ENCODE peak calls at places on chromosomes 12 and 14, in ten cellular contexts. I is lower leg skin, L is testis, N is sigmoid colon, Y is uterus, P is IMR-90, U is NB4, W is upper lobe of left lung, S is stomach, Q is gastrocnemius medialis. D is an unnamed sample.

GRCh38 chr14:89279649-89280232 is 137.3 kb downstream of the FOXN3 start:
- DNase-seq in I (no peak), L (no peak), N (no peak), Y (no peak), P (no peak), U (no peak), W (no peak), S (no peak), Q (no peak), D (no peak)

GRCh38 chr12:78585132-78585531 is 279.4 kb upstream of the SYT1 start:
- DNase-seq in I (no peak), L (no peak), N (no peak), Y (no peak), P (no peak), U (no peak), W (no peak), S (no peak), Q (no peak), D (no peak)

GRCh38 chr14:97021571-97022171 is 224.5 kb downstream of the VRK1 start:
- DNase-seq in I (no peak), L (no peak), N (no peak), Y (no peak), P (no peak), U (no peak), W (no peak), S (no peak), Q (no peak), D (no peak)

GRCh38 chr12:1593232-1594044 is 943 bp downstream of the FBXL14 start:
- DNase-seq in I (no peak), L (peak), N (peak), Y (peak), P (no peak), U (peak), W (peak), S (peak), Q (peak), D (peak)

GRCh38 chr14:79613625-79614024 is 597.7 kb downstream of the DIO2 start:
- DNase-seq in I (no peak), L (no peak), N (no peak), Y (no peak), P (no peak), U (no peak), W (no peak), S (no peak), Q (no peak), D (no peak)

GRCh38 chr12:65016881-65017650 is 104.0 kb downstream of the WIF1 start:
- DNase-seq in I (no peak), L (no peak), N (no peak), Y (no peak), P (no peak), U (no peak), W (no peak), S (no peak), Q (no peak), D (no peak)

GRCh38 chr12:47323802-47324201 is 244.0 kb upstream of the AMIGO2 start:
- DNase-seq in I (no peak), L (no peak), N (no peak), Y (no peak), P (no peak), U (no peak), W (no peak), S (no peak), Q (no peak), D (no peak)

GRCh38 chr14:99966912-99967311 is 98.3 kb upstream of the EVL start:
- DNase-seq in I (no peak), L (peak), N (peak), Y (peak), P (no peak), U (no peak), W (peak), S (no peak), Q (no peak), D (no peak)

GRCh38 chr12:123952037-123952436 is 20.6 kb downstream of the CCDC92 start:
- DNase-seq in I (no peak), L (no peak), N (no peak), Y (no peak), P (peak), U (no peak), W (no peak), S (no peak), Q (no peak), D (no peak)

GRCh38 chr12:94674835-94675234 is 24.5 kb upstream of the TMCC3 start:
- DNase-seq in I (peak), L (peak), N (peak), Y (no peak), P (no peak), U (peak), W (no peak), S (no peak), Q (peak), D (peak)

GRCh38 chr12:69360348-69360672 is 767 bp downstream of the YEATS4 start:
- DNase-seq in I (no peak), L (no peak), N (no peak), Y (no peak), P (no peak), U (no peak), W (no peak), S (no peak), Q (no peak), D (no peak)

GRCh38 chr12:12543959-12544358 is 18.7 kb downstream of the DUSP16 start:
- DNase-seq in I (no peak), L (no peak), N (no peak), Y (no peak), P (no peak), U (no peak), W (no peak), S (no peak), Q (no peak), D (no peak)

GRCh38 chr12:1799068-1799881 is 21.1 kb upstream of the LRTM2 start:
- DNase-seq in I (no peak), L (no peak), N (no peak), Y (no peak), P (no peak), U (no peak), W (no peak), S (no peak), Q (no peak), D (peak)

GRCh38 chr12:30447061-30447750 is 248.5 kb downstream of the IPO8 start:
- DNase-seq in I (no peak), L (no peak), N (no peak), Y (no peak), P (no peak), U (no peak), W (no peak), S (no peak), Q (no peak), D (no peak)

GRCh38 chr14:51527073-51527472 is 124.6 kb upstream of the FRMD6 start:
- DNase-seq in I (no peak), L (no peak), N (no peak), Y (no peak), P (peak), U (no peak), W (no peak), S (no peak), Q (no peak), D (no peak)

DNA sequence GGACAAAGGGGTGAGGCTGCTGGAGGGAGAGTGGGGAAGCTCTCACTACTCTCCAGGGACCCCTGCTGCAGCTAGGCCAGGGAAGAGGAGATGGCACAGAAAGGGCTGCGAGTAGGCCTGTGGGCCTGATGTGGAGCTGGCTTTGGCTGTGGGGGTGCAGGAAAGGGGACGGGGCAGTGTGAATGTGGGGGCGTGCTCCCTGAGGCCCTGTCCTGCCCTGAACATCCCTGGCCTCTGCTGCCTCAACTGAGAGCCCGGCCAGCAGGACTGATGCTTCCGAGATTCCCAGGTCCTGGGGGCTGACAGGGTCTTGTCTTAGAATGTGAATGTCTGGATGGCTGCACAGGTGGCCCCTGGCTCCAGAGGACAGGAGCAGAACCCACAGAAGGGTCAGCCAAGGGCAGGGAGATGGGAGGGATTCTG is 64.2 kb downstream of the CHGA start:
- DNase-seq in I (no peak), L (no peak), N (no peak), Y (no peak), P (no peak), U (no peak), W (no peak), S (no peak), Q (no peak), D (no peak)
- TF ChIP-seq POLR2A in I (no peak), L (no peak), N (no peak), Y (no peak), P (no peak), U (no peak), W (no peak), S (no peak), Q (no peak), D (no peak)

DNA sequence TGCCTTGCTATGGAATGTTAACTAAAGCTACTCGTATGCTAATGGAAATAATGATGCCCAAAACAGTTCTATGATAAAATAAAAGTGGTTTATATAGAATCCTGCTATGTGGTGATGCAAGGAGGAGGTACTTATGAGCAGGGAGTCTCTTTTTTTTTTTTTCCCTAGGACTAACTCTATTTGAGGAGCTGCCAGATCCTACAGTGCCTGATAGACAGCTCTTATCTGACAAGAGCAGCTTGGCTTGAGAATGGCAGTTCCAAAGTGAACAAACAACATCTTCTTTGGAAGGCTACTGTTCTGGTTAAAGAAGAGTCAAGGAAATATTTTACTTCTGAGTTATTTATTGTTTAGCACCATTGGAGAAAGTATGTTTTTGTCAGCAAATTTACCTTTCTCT is 10.2 kb upstream of the ACSM4 start:
- DNase-seq in I (no peak), L (no peak), N (no peak), Y (no peak), P (no peak), U (no peak), W (no peak), S (no peak), Q (no peak), D (no peak)
- TF ChIP-seq POLR2A in I (no peak), L (no peak), N (no peak), Y (no peak), P (no peak), U (no peak), W (no peak), S (no peak), Q (no peak), D (no peak)

DNA sequence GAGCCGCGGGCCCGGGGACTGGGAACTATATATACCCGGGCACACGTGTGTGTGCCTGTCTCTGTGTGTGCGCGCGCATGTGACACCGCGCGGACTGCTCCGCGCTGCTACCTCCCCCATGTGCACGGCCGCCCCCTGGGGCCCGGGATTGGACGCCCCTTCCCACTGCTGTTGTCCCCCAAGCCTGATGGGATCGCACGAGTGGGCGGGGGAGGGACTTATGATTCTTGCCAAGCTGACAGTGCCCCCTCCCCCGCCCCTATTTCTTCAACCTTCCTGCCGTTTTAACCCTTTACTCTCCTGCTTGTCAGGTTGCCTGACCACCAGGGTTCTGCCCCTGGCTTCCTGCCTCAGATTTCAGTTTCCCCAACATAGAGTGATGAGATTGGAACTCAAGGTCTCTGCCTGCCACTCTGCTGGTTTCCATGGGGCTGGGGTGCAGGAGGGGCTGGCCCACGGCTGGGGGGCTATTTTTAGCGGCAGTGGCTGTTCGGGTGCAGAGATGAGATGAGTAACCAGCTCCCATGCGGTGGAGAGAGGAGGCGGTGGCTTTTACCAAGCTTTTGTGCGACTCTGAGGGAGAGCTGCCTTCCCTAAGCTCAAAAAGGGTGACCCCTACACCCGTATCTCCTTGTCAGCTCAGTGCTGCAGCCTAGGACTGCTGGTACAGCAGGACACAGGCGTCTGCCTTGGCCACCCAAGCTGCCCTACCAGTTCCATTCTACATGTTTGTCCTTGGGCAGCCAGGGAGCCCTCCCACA is at the start of gene DDN:
- DNase-seq in I (no peak), L (no peak), N (no peak), Y (no peak), P (peak), U (peak), W (peak), S (peak), Q (peak), D (peak)
- TF ChIP-seq POLR2A in I (no peak), L (no peak), N (no peak), Y (no peak), P (no peak), U (peak), W (no peak), S (no peak), Q (peak), D (no peak)

DNA sequence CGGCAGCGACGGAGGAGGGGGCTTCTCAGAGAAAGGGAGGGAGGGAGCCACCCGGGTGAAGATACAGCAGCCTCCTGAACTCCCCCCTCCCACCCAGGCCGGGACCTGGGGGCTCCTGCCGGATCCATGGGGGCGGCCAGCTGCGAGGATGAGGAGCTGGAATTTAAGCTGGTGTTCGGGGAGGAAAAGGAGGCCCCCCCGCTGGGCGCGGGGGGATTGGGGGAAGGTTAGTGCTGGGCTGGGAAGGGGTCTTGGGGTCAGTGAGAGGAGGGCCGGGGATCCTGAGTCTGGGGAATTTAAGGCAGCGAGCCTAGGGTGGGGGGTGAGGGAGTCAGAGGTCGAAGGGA is 204 bp downstream of the NFATC4 start:
- DNase-seq in I (no peak), L (no peak), N (no peak), Y (no peak), P (no peak), U (no peak), W (peak), S (no peak), Q (no peak), D (no peak)
- TF ChIP-seq POLR2A in I (no peak), L (no peak), N (no peak), Y (no peak), P (peak), U (no peak), W (no peak), S (no peak), Q (no peak), D (no peak)

DNA sequence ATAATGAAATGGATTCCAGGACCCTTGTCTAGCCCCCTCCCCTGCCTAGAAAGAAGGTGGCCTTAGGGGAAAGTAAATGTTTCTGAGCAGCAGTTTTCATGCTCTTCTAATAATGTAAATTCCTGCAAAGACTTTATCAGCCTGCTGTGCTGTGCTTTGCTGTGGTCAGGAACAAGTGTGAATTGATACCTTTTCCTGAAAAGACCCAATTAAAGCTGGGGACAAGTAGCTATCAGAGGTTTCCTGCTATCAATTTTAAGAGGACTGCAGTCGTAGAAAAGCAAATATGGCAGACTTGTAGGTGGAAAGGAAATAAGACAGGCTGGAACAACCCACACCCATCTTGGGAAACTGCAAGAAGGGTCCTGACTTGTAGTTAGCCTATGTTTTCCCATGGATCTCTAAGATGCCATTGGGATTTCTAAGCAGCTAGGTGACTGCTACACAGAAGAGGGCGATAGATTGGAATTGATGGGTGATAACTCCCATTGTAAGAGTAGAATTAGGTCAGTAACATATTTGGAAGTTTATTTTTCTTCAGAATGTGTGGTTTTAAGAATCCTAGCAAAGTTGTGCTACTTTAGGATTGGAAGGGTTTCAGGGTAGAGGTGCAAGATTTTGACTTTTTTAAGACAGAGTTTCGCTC is 3.1 kb downstream of the DYNLL1 start:
- DNase-seq in I (no peak), L (no peak), N (no peak), Y (no peak), P (no peak), U (peak), W (no peak), S (no peak), Q (no peak), D (no peak)
- TF ChIP-seq POLR2A in I (no peak), L (no peak), N (no peak), Y (no peak), P (no peak), U (no peak), W (no peak), S (no peak), Q (no peak), D (no peak)

DNA sequence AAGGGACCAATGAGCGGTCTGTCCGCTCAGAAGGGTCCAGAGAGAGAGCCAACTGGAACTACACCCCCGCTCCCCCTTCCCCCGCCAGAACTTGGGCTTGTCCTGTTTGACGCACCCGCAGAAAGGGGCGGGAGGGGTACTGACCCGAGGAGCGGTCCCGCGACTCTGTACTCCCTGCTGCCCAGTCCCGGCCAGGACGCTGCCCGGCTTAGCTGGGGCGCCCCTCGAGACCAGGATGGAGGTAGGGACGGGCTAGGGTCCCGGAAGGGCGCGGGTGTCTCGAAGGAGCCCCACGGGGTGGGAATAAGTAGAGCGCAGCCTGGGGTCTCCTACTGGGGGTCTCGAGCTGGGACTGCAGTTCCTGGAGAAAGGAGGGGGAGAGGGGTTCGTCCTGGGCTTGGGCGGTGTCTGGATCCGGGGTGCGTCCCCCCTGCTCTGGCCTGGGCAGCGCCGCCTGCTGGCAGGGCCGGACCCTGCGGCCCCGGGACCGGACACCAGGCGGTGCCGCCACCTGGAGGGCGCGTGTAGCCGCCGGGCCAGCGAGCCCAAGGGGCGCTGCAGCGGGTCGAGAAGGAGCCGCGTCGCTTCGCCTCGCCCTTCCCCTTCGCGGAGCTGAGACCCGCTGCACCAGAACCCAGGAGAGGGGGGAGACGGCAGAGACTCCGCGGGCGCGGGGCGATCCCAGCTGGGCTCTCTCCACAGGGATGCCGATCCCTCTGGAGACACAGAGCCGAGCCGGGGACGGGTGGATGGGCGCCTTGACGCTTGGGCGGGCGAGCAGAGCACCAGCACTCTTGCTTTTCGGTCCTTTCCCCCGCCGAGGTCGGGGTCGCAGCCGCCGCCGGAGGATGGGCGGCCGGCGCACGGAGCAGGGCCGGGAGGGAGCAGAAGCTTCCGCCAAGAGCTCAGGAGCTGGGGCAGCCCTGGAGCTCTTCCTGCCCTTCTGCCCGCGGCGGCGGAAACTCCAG is 3.7 kb upstream of the CACNB3 start:
- DNase-seq in I (peak), L (peak), N (peak), Y (peak), P (peak), U (peak), W (peak), S (peak), Q (peak), D (peak)
- TF ChIP-seq POLR2A in I (no peak), L (no peak), N (no peak), Y (peak), P (peak), U (peak), W (peak), S (no peak), Q (no peak), D (no peak)

DNA sequence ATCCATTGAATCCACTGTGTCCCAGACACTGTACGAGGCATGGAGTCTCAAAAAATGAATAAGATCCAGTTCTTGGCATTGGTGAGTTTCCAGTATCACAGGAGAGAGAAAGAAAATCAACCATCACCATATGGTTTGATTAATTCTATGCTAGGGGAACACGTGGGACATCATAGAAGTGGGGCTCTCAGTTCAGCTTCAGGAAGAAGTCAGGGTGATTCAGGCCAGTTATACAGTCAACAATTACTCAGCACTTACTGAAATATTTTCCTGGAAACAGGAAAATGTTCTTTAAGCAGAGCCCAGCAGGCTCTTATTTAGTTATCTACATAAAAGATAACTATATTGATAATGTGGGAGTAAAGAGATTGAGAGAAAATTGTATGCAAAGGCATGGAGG is 407.2 kb downstream of the NOVA1 start:
- DNase-seq in I (no peak), L (no peak), N (no peak), Y (no peak), P (no peak), U (no peak), W (no peak), S (no peak), Q (no peak), D (no peak)
- TF ChIP-seq POLR2A in I (no peak), L (no peak), N (no peak), Y (no peak), P (no peak), U (no peak), W (no peak), S (no peak), Q (no peak), D (no peak)

D was measured in heart left ventricle.